ENCODE peak calls at places on chromosomes 1 and 21, in nine cellular contexts. One of them, this sample, is unnamed.

GRCh38 chr1:8145525-8145924 is 119.4 kb upstream of the ERRFI1 start:
- DNase-seq in fibroblast of the conjunctiva: no peak
- DNase-seq in GM23248: no peak
- DNase-seq in endothelial cell: no peak
- DNase-seq in stimulated activated CD4-positive, alpha-beta T cell treated with anti-CD3 and anti-CD28 coated beads, Interleukin-2, amount 100 ng/mL, for 48 hours: no peak
- DNase-seq in GM20000: no peak
- DNase-seq in COLO829: no peak
- DNase-seq in activated T-helper 1 cell treated with anti-CD3 and anti-CD28 coated beads, Interleukin-2, amount 50 U/mL, for 16 hours: no peak
- DNase-seq in activated naive CD4-positive, alpha-beta T cell: no peak
- DNase-seq in this sample: no peak

GRCh38 chr1:82330330-82330729 is 529.6 kb downstream of the ADGRL2 start:
- DNase-seq in fibroblast of the conjunctiva: no peak
- DNase-seq in GM23248: no peak
- DNase-seq in endothelial cell: no peak
- DNase-seq in stimulated activated CD4-positive, alpha-beta T cell treated with anti-CD3 and anti-CD28 coated beads, Interleukin-2, amount 100 ng/mL, for 48 hours: no peak
- DNase-seq in GM20000: no peak
- DNase-seq in COLO829: no peak
- DNase-seq in activated T-helper 1 cell treated with anti-CD3 and anti-CD28 coated beads, Interleukin-2, amount 50 U/mL, for 16 hours: no peak
- DNase-seq in activated naive CD4-positive, alpha-beta T cell: no peak
- DNase-seq in this sample: no peak

GRCh38 chr1:173867141-173867752 is 542 bp downstream of the GAS5 start:
- DNase-seq in fibroblast of the conjunctiva: no peak
- DNase-seq in GM23248: no peak
- DNase-seq in endothelial cell: peak
- DNase-seq in stimulated activated CD4-positive, alpha-beta T cell treated with anti-CD3 and anti-CD28 coated beads, Interleukin-2, amount 100 ng/mL, for 48 hours: no peak
- DNase-seq in GM20000: peak
- DNase-seq in COLO829: no peak
- DNase-seq in activated T-helper 1 cell treated with anti-CD3 and anti-CD28 coated beads, Interleukin-2, amount 50 U/mL, for 16 hours: no peak
- DNase-seq in activated naive CD4-positive, alpha-beta T cell: no peak
- DNase-seq in this sample: peak

GRCh38 chr1:209616366-209617046 is 33.0 kb downstream of the CAMK1G start:
- DNase-seq in fibroblast of the conjunctiva: no peak
- DNase-seq in GM23248: no peak
- DNase-seq in endothelial cell: no peak
- DNase-seq in stimulated activated CD4-positive, alpha-beta T cell treated with anti-CD3 and anti-CD28 coated beads, Interleukin-2, amount 100 ng/mL, for 48 hours: no peak
- DNase-seq in GM20000: no peak
- DNase-seq in COLO829: no peak
- DNase-seq in activated T-helper 1 cell treated with anti-CD3 and anti-CD28 coated beads, Interleukin-2, amount 50 U/mL, for 16 hours: no peak
- DNase-seq in activated naive CD4-positive, alpha-beta T cell: no peak
- DNase-seq in this sample: no peak

GRCh38 chr1:164726235-164726634 is 167.3 kb downstream of the PBX1 start:
- DNase-seq in fibroblast of the conjunctiva: peak
- DNase-seq in GM23248: peak
- DNase-seq in endothelial cell: no peak
- DNase-seq in stimulated activated CD4-positive, alpha-beta T cell treated with anti-CD3 and anti-CD28 coated beads, Interleukin-2, amount 100 ng/mL, for 48 hours: no peak
- DNase-seq in GM20000: no peak
- DNase-seq in COLO829: no peak
- DNase-seq in activated T-helper 1 cell treated with anti-CD3 and anti-CD28 coated beads, Interleukin-2, amount 50 U/mL, for 16 hours: no peak
- DNase-seq in activated naive CD4-positive, alpha-beta T cell: no peak
- DNase-seq in this sample: no peak

GRCh38 chr1:115189814-115190541 is 100.7 kb upstream of the TSPAN2 start:
- DNase-seq in fibroblast of the conjunctiva: no peak
- DNase-seq in GM23248: peak
- DNase-seq in endothelial cell: no peak
- DNase-seq in stimulated activated CD4-positive, alpha-beta T cell treated with anti-CD3 and anti-CD28 coated beads, Interleukin-2, amount 100 ng/mL, for 48 hours: no peak
- DNase-seq in GM20000: no peak
- DNase-seq in COLO829: no peak
- DNase-seq in activated T-helper 1 cell treated with anti-CD3 and anti-CD28 coated beads, Interleukin-2, amount 50 U/mL, for 16 hours: no peak
- DNase-seq in activated naive CD4-positive, alpha-beta T cell: no peak
- DNase-seq in this sample: peak

GRCh38 chr1:119882172-119883029 is 13.9 kb downstream of the ADAM30 start:
- DNase-seq in fibroblast of the conjunctiva: no peak
- DNase-seq in GM23248: peak
- DNase-seq in endothelial cell: no peak
- DNase-seq in stimulated activated CD4-positive, alpha-beta T cell treated with anti-CD3 and anti-CD28 coated beads, Interleukin-2, amount 100 ng/mL, for 48 hours: no peak
- DNase-seq in GM20000: no peak
- DNase-seq in COLO829: no peak
- DNase-seq in activated T-helper 1 cell treated with anti-CD3 and anti-CD28 coated beads, Interleukin-2, amount 50 U/mL, for 16 hours: no peak
- DNase-seq in activated naive CD4-positive, alpha-beta T cell: no peak
- DNase-seq in this sample: no peak

GRCh38 chr1:28241633-28242241 is 5.8 kb downstream of the ATP5IF1 start:
- DNase-seq in fibroblast of the conjunctiva: no peak
- DNase-seq in GM23248: no peak
- DNase-seq in endothelial cell: no peak
- DNase-seq in stimulated activated CD4-positive, alpha-beta T cell treated with anti-CD3 and anti-CD28 coated beads, Interleukin-2, amount 100 ng/mL, for 48 hours: no peak
- DNase-seq in GM20000: no peak
- DNase-seq in COLO829: no peak
- DNase-seq in activated T-helper 1 cell treated with anti-CD3 and anti-CD28 coated beads, Interleukin-2, amount 50 U/mL, for 16 hours: no peak
- DNase-seq in activated naive CD4-positive, alpha-beta T cell: no peak
- DNase-seq in this sample: no peak

GRCh38 chr1:84272401-84272800 is 29.1 kb upstream of the SAMD13 start:
- DNase-seq in fibroblast of the conjunctiva: no peak
- DNase-seq in GM23248: no peak
- DNase-seq in endothelial cell: no peak
- DNase-seq in stimulated activated CD4-positive, alpha-beta T cell treated with anti-CD3 and anti-CD28 coated beads, Interleukin-2, amount 100 ng/mL, for 48 hours: no peak
- DNase-seq in GM20000: no peak
- DNase-seq in COLO829: no peak
- DNase-seq in activated T-helper 1 cell treated with anti-CD3 and anti-CD28 coated beads, Interleukin-2, amount 50 U/mL, for 16 hours: no peak
- DNase-seq in activated naive CD4-positive, alpha-beta T cell: no peak
- DNase-seq in this sample: no peak

GRCh38 chr1:21622466-21623315 is 46.5 kb downstream of the RAP1GAP start:
- DNase-seq in fibroblast of the conjunctiva: no peak
- DNase-seq in GM23248: peak
- DNase-seq in endothelial cell: peak
- DNase-seq in stimulated activated CD4-positive, alpha-beta T cell treated with anti-CD3 and anti-CD28 coated beads, Interleukin-2, amount 100 ng/mL, for 48 hours: peak
- DNase-seq in GM20000: peak
- DNase-seq in COLO829: no peak
- DNase-seq in activated T-helper 1 cell treated with anti-CD3 and anti-CD28 coated beads, Interleukin-2, amount 50 U/mL, for 16 hours: peak
- DNase-seq in activated naive CD4-positive, alpha-beta T cell: no peak
- DNase-seq in this sample: no peak

GRCh38 chr1:222749927-222750326 is 12.9 kb downstream of the FAM177B start:
- DNase-seq in fibroblast of the conjunctiva: no peak
- DNase-seq in GM23248: no peak
- DNase-seq in endothelial cell: no peak
- DNase-seq in stimulated activated CD4-positive, alpha-beta T cell treated with anti-CD3 and anti-CD28 coated beads, Interleukin-2, amount 100 ng/mL, for 48 hours: no peak
- DNase-seq in GM20000: no peak
- DNase-seq in COLO829: peak
- DNase-seq in activated T-helper 1 cell treated with anti-CD3 and anti-CD28 coated beads, Interleukin-2, amount 50 U/mL, for 16 hours: no peak
- DNase-seq in activated naive CD4-positive, alpha-beta T cell: no peak
- DNase-seq in this sample: no peak

GRCh38 chr1:205444931-205445652 is 10.8 kb downstream of the BLACAT1 start:
- DNase-seq in fibroblast of the conjunctiva: peak
- DNase-seq in GM23248: no peak
- DNase-seq in endothelial cell: no peak
- DNase-seq in stimulated activated CD4-positive, alpha-beta T cell treated with anti-CD3 and anti-CD28 coated beads, Interleukin-2, amount 100 ng/mL, for 48 hours: no peak
- DNase-seq in GM20000: no peak
- DNase-seq in COLO829: no peak
- DNase-seq in activated T-helper 1 cell treated with anti-CD3 and anti-CD28 coated beads, Interleukin-2, amount 50 U/mL, for 16 hours: no peak
- DNase-seq in activated naive CD4-positive, alpha-beta T cell: no peak
- DNase-seq in this sample: peak

GRCh38 chr1:178238722-178239510 is 145.0 kb downstream of the RASAL2 start:
- DNase-seq in fibroblast of the conjunctiva: peak
- DNase-seq in GM23248: peak
- DNase-seq in endothelial cell: no peak
- DNase-seq in stimulated activated CD4-positive, alpha-beta T cell treated with anti-CD3 and anti-CD28 coated beads, Interleukin-2, amount 100 ng/mL, for 48 hours: no peak
- DNase-seq in GM20000: no peak
- DNase-seq in COLO829: peak
- DNase-seq in activated T-helper 1 cell treated with anti-CD3 and anti-CD28 coated beads, Interleukin-2, amount 50 U/mL, for 16 hours: no peak
- DNase-seq in activated naive CD4-positive, alpha-beta T cell: no peak
- DNase-seq in this sample: no peak

GRCh38 chr1:77494036-77494435 is 188.4 kb downstream of the ZZZ3 start:
- DNase-seq in fibroblast of the conjunctiva: no peak
- DNase-seq in GM23248: no peak
- DNase-seq in endothelial cell: no peak
- DNase-seq in stimulated activated CD4-positive, alpha-beta T cell treated with anti-CD3 and anti-CD28 coated beads, Interleukin-2, amount 100 ng/mL, for 48 hours: no peak
- DNase-seq in GM20000: no peak
- DNase-seq in COLO829: no peak
- DNase-seq in activated T-helper 1 cell treated with anti-CD3 and anti-CD28 coated beads, Interleukin-2, amount 50 U/mL, for 16 hours: no peak
- DNase-seq in activated naive CD4-positive, alpha-beta T cell: no peak
- DNase-seq in this sample: no peak

GRCh38 chr1:41726899-41727748 is 191.6 kb downstream of the HIVEP3 start:
- DNase-seq in fibroblast of the conjunctiva: no peak
- DNase-seq in GM23248: no peak
- DNase-seq in endothelial cell: no peak
- DNase-seq in stimulated activated CD4-positive, alpha-beta T cell treated with anti-CD3 and anti-CD28 coated beads, Interleukin-2, amount 100 ng/mL, for 48 hours: no peak
- DNase-seq in GM20000: peak
- DNase-seq in COLO829: no peak
- DNase-seq in activated T-helper 1 cell treated with anti-CD3 and anti-CD28 coated beads, Interleukin-2, amount 50 U/mL, for 16 hours: no peak
- DNase-seq in activated naive CD4-positive, alpha-beta T cell: no peak
- DNase-seq in this sample: no peak

GRCh38 chr1:96010000-96010399 is 711.6 kb upstream of the PTBP2 start:
- DNase-seq in fibroblast of the conjunctiva: peak
- DNase-seq in GM23248: no peak
- DNase-seq in endothelial cell: no peak
- DNase-seq in stimulated activated CD4-positive, alpha-beta T cell treated with anti-CD3 and anti-CD28 coated beads, Interleukin-2, amount 100 ng/mL, for 48 hours: no peak
- DNase-seq in GM20000: no peak
- DNase-seq in COLO829: no peak
- DNase-seq in activated T-helper 1 cell treated with anti-CD3 and anti-CD28 coated beads, Interleukin-2, amount 50 U/mL, for 16 hours: no peak
- DNase-seq in activated naive CD4-positive, alpha-beta T cell: no peak
- DNase-seq in this sample: no peak

GRCh38 chr1:15724949-15725880 is 10.8 kb upstream of the SLC25A34 start:
- DNase-seq in fibroblast of the conjunctiva: no peak
- DNase-seq in GM23248: no peak
- DNase-seq in endothelial cell: no peak
- DNase-seq in stimulated activated CD4-positive, alpha-beta T cell treated with anti-CD3 and anti-CD28 coated beads, Interleukin-2, amount 100 ng/mL, for 48 hours: no peak
- DNase-seq in GM20000: no peak
- DNase-seq in COLO829: no peak
- DNase-seq in activated T-helper 1 cell treated with anti-CD3 and anti-CD28 coated beads, Interleukin-2, amount 50 U/mL, for 16 hours: no peak
- DNase-seq in activated naive CD4-positive, alpha-beta T cell: no peak
- DNase-seq in this sample: no peak

GRCh38 chr1:160558679-160559078 is 20.6 kb downstream of the CD84 start:
- DNase-seq in fibroblast of the conjunctiva: no peak
- DNase-seq in GM23248: no peak
- DNase-seq in endothelial cell: no peak
- DNase-seq in stimulated activated CD4-positive, alpha-beta T cell treated with anti-CD3 and anti-CD28 coated beads, Interleukin-2, amount 100 ng/mL, for 48 hours: no peak
- DNase-seq in GM20000: no peak
- DNase-seq in COLO829: no peak
- DNase-seq in activated T-helper 1 cell treated with anti-CD3 and anti-CD28 coated beads, Interleukin-2, amount 50 U/mL, for 16 hours: no peak
- DNase-seq in activated naive CD4-positive, alpha-beta T cell: no peak
- DNase-seq in this sample: no peak

GRCh38 chr1:7688659-7689058 is 82.4 kb upstream of the VAMP3 start:
- DNase-seq in fibroblast of the conjunctiva: no peak
- DNase-seq in GM23248: no peak
- DNase-seq in endothelial cell: no peak
- DNase-seq in stimulated activated CD4-positive, alpha-beta T cell treated with anti-CD3 and anti-CD28 coated beads, Interleukin-2, amount 100 ng/mL, for 48 hours: no peak
- DNase-seq in GM20000: no peak
- DNase-seq in COLO829: no peak
- DNase-seq in activated T-helper 1 cell treated with anti-CD3 and anti-CD28 coated beads, Interleukin-2, amount 50 U/mL, for 16 hours: no peak
- DNase-seq in activated naive CD4-positive, alpha-beta T cell: no peak
- DNase-seq in this sample: no peak

GRCh38 chr1:180967558-180967957 is 54.9 kb downstream of the KIAA1614 start:
- DNase-seq in fibroblast of the conjunctiva: no peak
- DNase-seq in GM23248: no peak
- DNase-seq in endothelial cell: no peak
- DNase-seq in stimulated activated CD4-positive, alpha-beta T cell treated with anti-CD3 and anti-CD28 coated beads, Interleukin-2, amount 100 ng/mL, for 48 hours: no peak
- DNase-seq in GM20000: no peak
- DNase-seq in COLO829: no peak
- DNase-seq in activated T-helper 1 cell treated with anti-CD3 and anti-CD28 coated beads, Interleukin-2, amount 50 U/mL, for 16 hours: no peak
- DNase-seq in activated naive CD4-positive, alpha-beta T cell: no peak
- DNase-seq in this sample: no peak

GRCh38 chr21:43352568-43353281 is 74.2 kb downstream of the SIK1 start:
- DNase-seq in fibroblast of the conjunctiva: no peak
- DNase-seq in GM23248: no peak
- DNase-seq in endothelial cell: no peak
- DNase-seq in stimulated activated CD4-positive, alpha-beta T cell treated with anti-CD3 and anti-CD28 coated beads, Interleukin-2, amount 100 ng/mL, for 48 hours: no peak
- DNase-seq in GM20000: peak
- DNase-seq in COLO829: no peak
- DNase-seq in activated T-helper 1 cell treated with anti-CD3 and anti-CD28 coated beads, Interleukin-2, amount 50 U/mL, for 16 hours: no peak
- DNase-seq in activated naive CD4-positive, alpha-beta T cell: no peak
- DNase-seq in this sample: no peak

GRCh38 chr1:217133092-217133491 is 409.9 kb upstream of the ESRRG start:
- DNase-seq in fibroblast of the conjunctiva: no peak
- DNase-seq in GM23248: no peak
- DNase-seq in endothelial cell: no peak
- DNase-seq in stimulated activated CD4-positive, alpha-beta T cell treated with anti-CD3 and anti-CD28 coated beads, Interleukin-2, amount 100 ng/mL, for 48 hours: no peak
- DNase-seq in GM20000: no peak
- DNase-seq in COLO829: no peak
- DNase-seq in activated T-helper 1 cell treated with anti-CD3 and anti-CD28 coated beads, Interleukin-2, amount 50 U/mL, for 16 hours: no peak
- DNase-seq in activated naive CD4-positive, alpha-beta T cell: no peak
- DNase-seq in this sample: no peak

GRCh38 chr1:193211539-193211938 is 25.1 kb upstream of the B3GALT2 start:
- DNase-seq in fibroblast of the conjunctiva: peak
- DNase-seq in GM23248: peak
- DNase-seq in endothelial cell: no peak
- DNase-seq in stimulated activated CD4-positive, alpha-beta T cell treated with anti-CD3 and anti-CD28 coated beads, Interleukin-2, amount 100 ng/mL, for 48 hours: no peak
- DNase-seq in GM20000: peak
- DNase-seq in COLO829: peak
- DNase-seq in activated T-helper 1 cell treated with anti-CD3 and anti-CD28 coated beads, Interleukin-2, amount 50 U/mL, for 16 hours: no peak
- DNase-seq in activated naive CD4-positive, alpha-beta T cell: no peak
- DNase-seq in this sample: no peak

GRCh38 chr1:232142403-232143314 is 487.3 kb downstream of the SIPA1L2 start:
- DNase-seq in fibroblast of the conjunctiva: peak
- DNase-seq in GM23248: peak
- DNase-seq in endothelial cell: no peak
- DNase-seq in stimulated activated CD4-positive, alpha-beta T cell treated with anti-CD3 and anti-CD28 coated beads, Interleukin-2, amount 100 ng/mL, for 48 hours: no peak
- DNase-seq in GM20000: no peak
- DNase-seq in COLO829: peak
- DNase-seq in activated T-helper 1 cell treated with anti-CD3 and anti-CD28 coated beads, Interleukin-2, amount 50 U/mL, for 16 hours: no peak
- DNase-seq in activated naive CD4-positive, alpha-beta T cell: no peak
- DNase-seq in this sample: peak

GRCh38 chr1:7886346-7886745 is 33.5 kb upstream of the UTS2 start:
- DNase-seq in fibroblast of the conjunctiva: no peak
- DNase-seq in GM23248: no peak
- DNase-seq in endothelial cell: no peak
- DNase-seq in stimulated activated CD4-positive, alpha-beta T cell treated with anti-CD3 and anti-CD28 coated beads, Interleukin-2, amount 100 ng/mL, for 48 hours: no peak
- DNase-seq in GM20000: no peak
- DNase-seq in COLO829: no peak
- DNase-seq in activated T-helper 1 cell treated with anti-CD3 and anti-CD28 coated beads, Interleukin-2, amount 50 U/mL, for 16 hours: no peak
- DNase-seq in activated naive CD4-positive, alpha-beta T cell: no peak
- DNase-seq in this sample: no peak

GRCh38 chr1:204826970-204827369 is 43.7 kb upstream of the NFASC start:
- DNase-seq in fibroblast of the conjunctiva: no peak
- DNase-seq in GM23248: peak
- DNase-seq in endothelial cell: peak
- DNase-seq in stimulated activated CD4-positive, alpha-beta T cell treated with anti-CD3 and anti-CD28 coated beads, Interleukin-2, amount 100 ng/mL, for 48 hours: peak
- DNase-seq in GM20000: peak
- DNase-seq in COLO829: no peak
- DNase-seq in activated T-helper 1 cell treated with anti-CD3 and anti-CD28 coated beads, Interleukin-2, amount 50 U/mL, for 16 hours: no peak
- DNase-seq in activated naive CD4-positive, alpha-beta T cell: no peak
- DNase-seq in this sample: no peak

GRCh38 chr1:89632213-89633102 is 462 bp upstream of the LRRC8C start:
- DNase-seq in fibroblast of the conjunctiva: peak
- DNase-seq in GM23248: peak
- DNase-seq in endothelial cell: peak
- DNase-seq in stimulated activated CD4-positive, alpha-beta T cell treated with anti-CD3 and anti-CD28 coated beads, Interleukin-2, amount 100 ng/mL, for 48 hours: peak
- DNase-seq in GM20000: peak
- DNase-seq in COLO829: peak
- DNase-seq in activated T-helper 1 cell treated with anti-CD3 and anti-CD28 coated beads, Interleukin-2, amount 50 U/mL, for 16 hours: peak
- DNase-seq in activated naive CD4-positive, alpha-beta T cell: peak
- DNase-seq in this sample: peak

GRCh38 chr1:224430511-224431113 is 4.0 kb downstream of the WDR26 start:
- DNase-seq in fibroblast of the conjunctiva: no peak
- DNase-seq in GM23248: peak
- DNase-seq in endothelial cell: no peak
- DNase-seq in stimulated activated CD4-positive, alpha-beta T cell treated with anti-CD3 and anti-CD28 coated beads, Interleukin-2, amount 100 ng/mL, for 48 hours: no peak
- DNase-seq in GM20000: peak
- DNase-seq in COLO829: no peak
- DNase-seq in activated T-helper 1 cell treated with anti-CD3 and anti-CD28 coated beads, Interleukin-2, amount 50 U/mL, for 16 hours: no peak
- DNase-seq in activated naive CD4-positive, alpha-beta T cell: no peak
- DNase-seq in this sample: no peak

GRCh38 chr1:75203415-75204277 is 69.5 kb downstream of the LHX8 start:
- DNase-seq in fibroblast of the conjunctiva: peak
- DNase-seq in GM23248: peak
- DNase-seq in endothelial cell: peak
- DNase-seq in stimulated activated CD4-positive, alpha-beta T cell treated with anti-CD3 and anti-CD28 coated beads, Interleukin-2, amount 100 ng/mL, for 48 hours: no peak
- DNase-seq in GM20000: peak
- DNase-seq in COLO829: peak
- DNase-seq in activated T-helper 1 cell treated with anti-CD3 and anti-CD28 coated beads, Interleukin-2, amount 50 U/mL, for 16 hours: no peak
- DNase-seq in activated naive CD4-positive, alpha-beta T cell: no peak
- DNase-seq in this sample: no peak

GRCh38 chr1:2224621-2225020 is 3.5 kb upstream of the SKI start:
- DNase-seq in fibroblast of the conjunctiva: no peak
- DNase-seq in GM23248: no peak
- DNase-seq in endothelial cell: no peak
- DNase-seq in stimulated activated CD4-positive, alpha-beta T cell treated with anti-CD3 and anti-CD28 coated beads, Interleukin-2, amount 100 ng/mL, for 48 hours: no peak
- DNase-seq in GM20000: no peak
- DNase-seq in COLO829: no peak
- DNase-seq in activated T-helper 1 cell treated with anti-CD3 and anti-CD28 coated beads, Interleukin-2, amount 50 U/mL, for 16 hours: no peak
- DNase-seq in activated naive CD4-positive, alpha-beta T cell: no peak
- DNase-seq in this sample: no peak

GRCh38 chr1:91684599-91685196 is 184.0 kb downstream of the CDC7 start:
- DNase-seq in fibroblast of the conjunctiva: no peak
- DNase-seq in GM23248: peak
- DNase-seq in endothelial cell: no peak
- DNase-seq in stimulated activated CD4-positive, alpha-beta T cell treated with anti-CD3 and anti-CD28 coated beads, Interleukin-2, amount 100 ng/mL, for 48 hours: no peak
- DNase-seq in GM20000: peak
- DNase-seq in COLO829: no peak
- DNase-seq in activated T-helper 1 cell treated with anti-CD3 and anti-CD28 coated beads, Interleukin-2, amount 50 U/mL, for 16 hours: no peak
- DNase-seq in activated naive CD4-positive, alpha-beta T cell: no peak
- DNase-seq in this sample: no peak